ENCODE peak calls at places on chromosomes 13 and 19, in six cellular contexts. One of them, this sample, is unnamed.

GRCh38 chr13:35470671-35471465 is 5.6 kb downstream of the MAB21L1 start:
- DNase-seq in uterus: no peak
- DNase-seq in cardiac muscle cell: peak; percentile 48
- DNase-seq in coronary artery: no peak
- DNase-seq in BJ: no peak
- DNase-seq in tibial artery: no peak
- DNase-seq in this sample: no peak

GRCh38 chr13:79710376-79710775 is 229.4 kb downstream of the NDFIP2 start:
- DNase-seq in uterus: no peak
- DNase-seq in cardiac muscle cell: peak; percentile 71
- DNase-seq in coronary artery: no peak
- DNase-seq in BJ: peak; percentile 49
- DNase-seq in tibial artery: no peak
- DNase-seq in this sample: no peak

GRCh38 chr13:96080676-96081075 is 9.2 kb upstream of the HS6ST3 start:
- DNase-seq in uterus: no peak
- DNase-seq in cardiac muscle cell: no peak
- DNase-seq in coronary artery: no peak
- DNase-seq in BJ: no peak
- DNase-seq in tibial artery: no peak
- DNase-seq in this sample: no peak

GRCh38 chr19:14746891-14747290 is 31.5 kb downstream of the ADGRE2 start:
- DNase-seq in uterus: no peak
- DNase-seq in cardiac muscle cell: no peak
- DNase-seq in coronary artery: no peak
- DNase-seq in BJ: no peak
- DNase-seq in tibial artery: no peak
- DNase-seq in this sample: no peak

GRCh38 chr13:78241278-78241919 is 322.8 kb upstream of the EDNRB start:
- DNase-seq in uterus: no peak
- DNase-seq in cardiac muscle cell: peak; percentile 53
- DNase-seq in coronary artery: no peak
- DNase-seq in BJ: no peak
- DNase-seq in tibial artery: no peak
- DNase-seq in this sample: peak; percentile 7

GRCh38 chr19:38059897-38060296 is 152.9 kb downstream of the SIPA1L3 start:
- DNase-seq in uterus: no peak
- DNase-seq in cardiac muscle cell: peak; percentile 30
- DNase-seq in coronary artery: no peak
- DNase-seq in BJ: no peak
- DNase-seq in tibial artery: no peak
- DNase-seq in this sample: no peak

GRCh38 chr13:75636339-75637095 is 387 bp downstream of the LMO7 start:
- DNase-seq in uterus: peak; percentile 16
- DNase-seq in cardiac muscle cell: peak; percentile 18
- DNase-seq in coronary artery: no peak
- DNase-seq in BJ: no peak
- DNase-seq in tibial artery: no peak
- DNase-seq in this sample: peak; percentile 69

GRCh38 chr13:106520205-106521004 is 15.1 kb downstream of the EFNB2 start:
- DNase-seq in uterus: no peak
- DNase-seq in cardiac muscle cell: peak; percentile 60
- DNase-seq in coronary artery: no peak
- DNase-seq in BJ: no peak
- DNase-seq in tibial artery: no peak
- DNase-seq in this sample: no peak

GRCh38 chr13:97346097-97346496 is 87.9 kb upstream of the RAP2A start:
- DNase-seq in uterus: no peak
- DNase-seq in cardiac muscle cell: no peak
- DNase-seq in coronary artery: no peak
- DNase-seq in BJ: no peak
- DNase-seq in tibial artery: no peak
- DNase-seq in this sample: no peak

GRCh38 chr19:49469828-49470614 is 4.0 kb upstream of the FLT3LG start:
- DNase-seq in uterus: no peak
- DNase-seq in cardiac muscle cell: no peak
- DNase-seq in coronary artery: no peak
- DNase-seq in BJ: no peak
- DNase-seq in tibial artery: no peak
- DNase-seq in this sample: peak; percentile 88
- TF ChIP-seq CTCF in uterus: no peak
- TF ChIP-seq CTCF in cardiac muscle cell: no peak
- TF ChIP-seq CTCF in coronary artery: no peak
- TF ChIP-seq CTCF in BJ: no peak
- TF ChIP-seq CTCF in tibial artery: no peak
- TF ChIP-seq CTCF in this sample: peak; percentile 90

DNA sequence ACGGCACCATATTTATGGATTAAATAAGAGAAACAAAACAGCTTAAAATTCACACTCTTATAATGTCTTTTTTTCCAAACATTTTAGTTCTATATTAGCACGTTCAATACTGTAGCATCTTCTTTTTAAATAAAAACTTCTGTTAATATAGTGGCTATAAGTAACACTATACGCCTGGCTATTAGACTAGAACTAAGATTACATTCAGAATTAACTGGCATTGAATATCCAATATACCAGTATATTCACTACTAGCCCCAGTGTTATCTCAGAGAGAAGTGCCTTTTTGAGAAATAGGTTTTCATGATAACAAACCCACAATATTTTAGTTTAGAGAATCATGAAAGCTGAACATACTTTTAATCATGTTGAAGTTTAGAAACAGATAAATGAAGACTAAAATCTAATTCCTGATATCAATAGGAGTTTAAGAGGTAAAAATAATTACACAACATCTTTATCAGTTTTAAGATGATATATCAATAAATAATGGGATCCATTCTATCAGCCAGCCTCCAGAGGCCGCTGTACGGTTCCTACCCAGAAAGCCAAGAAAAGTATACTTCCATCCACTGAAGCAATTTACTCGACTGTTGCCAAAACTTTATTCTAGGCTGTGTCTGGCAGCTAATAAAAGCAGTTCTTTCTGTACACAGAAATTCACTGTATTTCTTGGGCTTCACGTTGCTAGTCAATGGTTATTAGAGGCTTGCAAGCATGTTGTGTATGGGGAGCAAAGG is 1113.4 kb upstream of the MIR17HG start:
- DNase-seq in uterus: no peak
- DNase-seq in cardiac muscle cell: no peak
- DNase-seq in coronary artery: no peak
- DNase-seq in BJ: no peak
- DNase-seq in tibial artery: no peak
- DNase-seq in this sample: no peak
- TF ChIP-seq CTCF in uterus: no peak
- TF ChIP-seq CTCF in cardiac muscle cell: no peak
- TF ChIP-seq CTCF in coronary artery: no peak
- TF ChIP-seq CTCF in BJ: no peak
- TF ChIP-seq CTCF in tibial artery: peak; percentile 10
- TF ChIP-seq CTCF in this sample: peak; percentile 5

GRCh38 chr13:60583911-60584753 is 187.1 kb downstream of the TDRD3 start:
- DNase-seq in uterus: peak; percentile 18
- DNase-seq in cardiac muscle cell: peak; percentile 80
- DNase-seq in coronary artery: no peak
- DNase-seq in BJ: no peak
- DNase-seq in tibial artery: peak; percentile 27
- DNase-seq in this sample: no peak
- TF ChIP-seq CTCF in uterus: no peak
- TF ChIP-seq CTCF in cardiac muscle cell: no peak
- TF ChIP-seq CTCF in coronary artery: no peak
- TF ChIP-seq CTCF in BJ: no peak
- TF ChIP-seq CTCF in tibial artery: no peak
- TF ChIP-seq CTCF in this sample: no peak

GRCh38 chr13:99614465-99614885 is 113.2 kb downstream of the TM9SF2 start:
- DNase-seq in uterus: no peak
- DNase-seq in cardiac muscle cell: peak; percentile 38
- DNase-seq in coronary artery: no peak
- DNase-seq in BJ: no peak
- DNase-seq in tibial artery: no peak
- DNase-seq in this sample: peak; percentile 65
- TF ChIP-seq CTCF in uterus: no peak
- TF ChIP-seq CTCF in cardiac muscle cell: peak; percentile 35
- TF ChIP-seq CTCF in coronary artery: no peak
- TF ChIP-seq CTCF in BJ: peak; percentile 17
- TF ChIP-seq CTCF in tibial artery: no peak
- TF ChIP-seq CTCF in this sample: peak; percentile 39

GRCh38 chr13:52933547-52934167 is 85.2 kb upstream of the PCDH8 start:
- DNase-seq in uterus: no peak
- DNase-seq in cardiac muscle cell: no peak
- DNase-seq in coronary artery: no peak
- DNase-seq in BJ: no peak
- DNase-seq in tibial artery: no peak
- DNase-seq in this sample: no peak
- TF ChIP-seq CTCF in uterus: no peak
- TF ChIP-seq CTCF in cardiac muscle cell: no peak
- TF ChIP-seq CTCF in coronary artery: no peak
- TF ChIP-seq CTCF in BJ: no peak
- TF ChIP-seq CTCF in tibial artery: no peak
- TF ChIP-seq CTCF in this sample: no peak

GRCh38 chr13:103188688-103189326 is 122.6 kb upstream of the SLC10A2 start:
- DNase-seq in uterus: no peak
- DNase-seq in cardiac muscle cell: peak; percentile 61
- DNase-seq in coronary artery: no peak
- DNase-seq in BJ: no peak
- DNase-seq in tibial artery: no peak
- DNase-seq in this sample: peak; percentile 21
- TF ChIP-seq CTCF in uterus: no peak
- TF ChIP-seq CTCF in cardiac muscle cell: peak; percentile 62
- TF ChIP-seq CTCF in coronary artery: no peak
- TF ChIP-seq CTCF in BJ: peak; percentile 30
- TF ChIP-seq CTCF in tibial artery: no peak
- TF ChIP-seq CTCF in this sample: peak; percentile 20

DNA sequence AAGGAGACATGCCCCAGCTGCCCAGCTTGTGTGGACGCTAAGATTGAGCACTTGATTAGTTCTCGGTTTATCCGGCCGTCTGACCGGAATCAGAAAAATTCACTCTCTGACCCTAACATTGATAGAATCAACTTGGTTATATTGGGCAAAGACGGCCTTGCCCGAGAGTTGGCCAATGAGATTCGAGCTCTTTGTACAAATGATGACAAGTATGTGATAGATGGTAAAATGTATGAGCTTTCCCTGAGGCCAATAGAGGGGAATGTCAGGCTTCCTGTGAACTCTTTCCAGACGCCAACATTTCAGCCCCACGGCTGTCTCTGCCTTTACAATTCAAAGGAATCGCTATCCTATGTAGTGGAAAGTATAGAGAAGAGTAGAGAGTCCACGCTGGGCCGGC is 59.5 kb downstream of the ARHGAP35 start:
- DNase-seq in uterus: no peak
- DNase-seq in cardiac muscle cell: no peak
- DNase-seq in coronary artery: no peak
- DNase-seq in BJ: no peak
- DNase-seq in tibial artery: no peak
- DNase-seq in this sample: no peak
- TF ChIP-seq CTCF in uterus: no peak
- TF ChIP-seq CTCF in cardiac muscle cell: no peak
- TF ChIP-seq CTCF in coronary artery: no peak
- TF ChIP-seq CTCF in BJ: no peak
- TF ChIP-seq CTCF in tibial artery: no peak
- TF ChIP-seq CTCF in this sample: no peak

GRCh38 chr13:62093984-62094383 is 678.3 kb upstream of the PCDH20 start:
- DNase-seq in uterus: no peak
- DNase-seq in cardiac muscle cell: no peak
- DNase-seq in coronary artery: no peak
- DNase-seq in BJ: no peak
- DNase-seq in tibial artery: no peak
- DNase-seq in this sample: no peak
- TF ChIP-seq CTCF in uterus: no peak
- TF ChIP-seq CTCF in cardiac muscle cell: no peak
- TF ChIP-seq CTCF in coronary artery: no peak
- TF ChIP-seq CTCF in BJ: no peak
- TF ChIP-seq CTCF in tibial artery: no peak
- TF ChIP-seq CTCF in this sample: no peak